ENCODE peak calls at places on chromosomes 1 and 21, in seven cellular contexts. One of them, this sample, is unnamed.

GRCh38 chr1:186220101-186220500 is 155.0 kb downstream of the TPR start:
- DNase-seq in heart left ventricle: no peak
- DNase-seq in fibroblast of the aortic adventitia: no peak
- DNase-seq in H1: no peak
- DNase-seq in uterus: no peak
- DNase-seq in ovary: no peak
- DNase-seq in neural progenitor cell: no peak
- DNase-seq in this sample: no peak

GRCh38 chr1:153663211-153663610 is 4.7 kb downstream of the SNAPIN start:
- DNase-seq in ovary: no peak
- DNase-seq in H1: no peak
- DNase-seq in fibroblast of the aortic adventitia: peak
- DNase-seq in heart left ventricle: no peak
- DNase-seq in uterus: no peak
- DNase-seq in neural progenitor cell: no peak
- DNase-seq in this sample: no peak

GRCh38 chr1:206982216-206982615 is 12.0 kb upstream of the FCAMR start:
- DNase-seq in fibroblast of the aortic adventitia: peak
- DNase-seq in ovary: no peak
- DNase-seq in heart left ventricle: peak
- DNase-seq in neural progenitor cell: peak
- DNase-seq in uterus: no peak
- DNase-seq in H1: peak
- DNase-seq in this sample: no peak

GRCh38 chr1:41417335-41417682 is 56.1 kb downstream of the FOXO6 start:
- DNase-seq in H1: no peak
- DNase-seq in neural progenitor cell: no peak
- DNase-seq in ovary: no peak
- DNase-seq in uterus: no peak
- DNase-seq in heart left ventricle: no peak
- DNase-seq in fibroblast of the aortic adventitia: no peak
- DNase-seq in this sample: no peak

GRCh38 chr1:154342836-154343472 is 17.6 kb downstream of the ATP8B2 start:
- DNase-seq in fibroblast of the aortic adventitia: no peak
- DNase-seq in neural progenitor cell: no peak
- DNase-seq in heart left ventricle: no peak
- DNase-seq in H1: no peak
- DNase-seq in uterus: no peak
- DNase-seq in ovary: no peak
- DNase-seq in this sample: no peak

GRCh38 chr1:54516249-54516920 is 31.6 kb upstream of the ACOT11 start:
- DNase-seq in H1: no peak
- DNase-seq in uterus: no peak
- DNase-seq in ovary: no peak
- DNase-seq in fibroblast of the aortic adventitia: peak
- DNase-seq in neural progenitor cell: no peak
- DNase-seq in heart left ventricle: no peak
- DNase-seq in this sample: no peak

GRCh38 chr1:244291867-244292180 is 159.9 kb downstream of the ADSS2 start:
- DNase-seq in H1: no peak
- DNase-seq in heart left ventricle: no peak
- DNase-seq in neural progenitor cell: no peak
- DNase-seq in ovary: no peak
- DNase-seq in fibroblast of the aortic adventitia: no peak
- DNase-seq in uterus: no peak
- DNase-seq in this sample: no peak

GRCh38 chr1:43750083-43750482 is 42.7 kb downstream of the ST3GAL3 start:
- DNase-seq in ovary: no peak
- DNase-seq in fibroblast of the aortic adventitia: no peak
- DNase-seq in neural progenitor cell: no peak
- DNase-seq in H1: no peak
- DNase-seq in uterus: no peak
- DNase-seq in heart left ventricle: no peak
- DNase-seq in this sample: no peak

GRCh38 chr1:25614466-25615171 is 2.0 kb upstream of the MAN1C1 start:
- DNase-seq in neural progenitor cell: no peak
- DNase-seq in uterus: no peak
- DNase-seq in fibroblast of the aortic adventitia: no peak
- DNase-seq in H1: peak
- DNase-seq in heart left ventricle: no peak
- DNase-seq in ovary: no peak
- DNase-seq in this sample: no peak

GRCh38 chr21:36437745-36438128 is 42.2 kb downstream of the CLDN14 start:
- DNase-seq in neural progenitor cell: no peak
- DNase-seq in fibroblast of the aortic adventitia: peak
- DNase-seq in heart left ventricle: no peak
- DNase-seq in ovary: peak
- DNase-seq in H1: no peak
- DNase-seq in uterus: no peak
- DNase-seq in this sample: no peak

GRCh38 chr1:61506231-61506630 is 218.7 kb downstream of the TM2D1 start:
- DNase-seq in ovary: no peak
- DNase-seq in uterus: no peak
- DNase-seq in fibroblast of the aortic adventitia: peak
- DNase-seq in heart left ventricle: no peak
- DNase-seq in neural progenitor cell: no peak
- DNase-seq in H1: no peak
- DNase-seq in this sample: no peak

DNA sequence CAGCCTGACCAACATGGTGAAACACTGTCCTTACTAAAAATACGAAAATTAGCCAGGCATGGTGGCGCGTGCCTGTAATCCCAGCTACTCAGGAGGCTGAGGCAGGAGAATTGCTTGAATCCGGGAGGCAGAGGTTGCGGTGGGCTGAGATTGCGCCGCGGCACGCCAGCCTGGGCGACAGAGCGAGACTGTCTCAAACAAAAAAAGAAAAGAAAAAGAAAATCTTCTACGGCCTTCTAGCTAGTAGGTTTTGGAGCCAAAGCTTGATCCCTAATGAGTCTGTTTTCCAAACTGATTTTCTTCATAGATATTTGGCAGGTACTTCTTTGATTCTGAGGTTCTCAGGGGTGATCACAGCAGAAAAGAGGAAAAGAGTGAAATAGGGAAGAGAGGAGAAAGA is 182.3 kb upstream of the TMEM51 start:
- DNase-seq in ovary: no peak
- DNase-seq in neural progenitor cell: no peak
- DNase-seq in heart left ventricle: no peak
- DNase-seq in fibroblast of the aortic adventitia: no peak
- DNase-seq in uterus: no peak
- DNase-seq in H1: no peak
- DNase-seq in this sample: no peak
- H3K4me3 ChIP-seq in ovary: no peak
- H3K4me3 ChIP-seq in neural progenitor cell: no peak
- H3K4me3 ChIP-seq in heart left ventricle: no peak
- H3K4me3 ChIP-seq in fibroblast of the aortic adventitia: no peak
- H3K4me3 ChIP-seq in uterus: no peak
- H3K4me3 ChIP-seq in H1: no peak
- H3K4me3 ChIP-seq in this sample: no peak

DNA sequence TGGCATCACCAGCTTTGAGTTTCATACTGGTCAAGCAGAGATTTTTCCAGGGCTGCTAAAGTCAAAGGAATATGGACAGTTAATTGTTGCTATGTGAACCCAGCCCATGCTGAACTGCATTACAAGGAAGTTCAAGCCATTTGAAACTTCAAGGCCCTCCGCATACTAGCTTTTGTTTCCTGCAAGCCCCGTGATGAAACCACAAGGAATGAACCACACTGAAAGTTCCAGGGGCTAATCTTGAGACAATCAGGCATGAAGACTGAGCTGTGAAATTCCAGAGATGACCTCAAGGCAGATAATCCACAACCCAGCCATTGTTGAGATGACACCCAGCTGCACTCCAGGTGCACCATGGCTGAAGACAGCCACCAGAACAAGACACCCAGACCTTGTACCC is 180.8 kb downstream of the C1orf21 start:
- DNase-seq in H1: no peak
- DNase-seq in fibroblast of the aortic adventitia: peak
- DNase-seq in heart left ventricle: no peak
- DNase-seq in ovary: no peak
- DNase-seq in neural progenitor cell: peak
- DNase-seq in uterus: no peak
- DNase-seq in this sample: no peak
- H3K4me3 ChIP-seq in H1: no peak
- H3K4me3 ChIP-seq in fibroblast of the aortic adventitia: no peak
- H3K4me3 ChIP-seq in heart left ventricle: no peak
- H3K4me3 ChIP-seq in ovary: no peak
- H3K4me3 ChIP-seq in neural progenitor cell: no peak
- H3K4me3 ChIP-seq in uterus: no peak
- H3K4me3 ChIP-seq in this sample: no peak

GRCh38 chr1:212783976-212784375 is 7.6 kb downstream of the NSL1 start:
- DNase-seq in fibroblast of the aortic adventitia: no peak
- DNase-seq in neural progenitor cell: no peak
- DNase-seq in uterus: no peak
- DNase-seq in H1: no peak
- DNase-seq in ovary: no peak
- DNase-seq in heart left ventricle: no peak
- DNase-seq in this sample: no peak

GRCh38 chr1:212780759-212781158 is 10.8 kb downstream of the NSL1 start:
- DNase-seq in H1: no peak
- DNase-seq in heart left ventricle: no peak
- DNase-seq in uterus: no peak
- DNase-seq in neural progenitor cell: no peak
- DNase-seq in fibroblast of the aortic adventitia: no peak
- DNase-seq in ovary: no peak
- DNase-seq in this sample: no peak

GRCh38 chr1:212781225-212781624 is 10.4 kb downstream of the NSL1 start:
- DNase-seq in uterus: no peak
- DNase-seq in fibroblast of the aortic adventitia: no peak
- DNase-seq in ovary: no peak
- DNase-seq in neural progenitor cell: no peak
- DNase-seq in heart left ventricle: no peak
- DNase-seq in H1: no peak
- DNase-seq in this sample: no peak

GRCh38 chr1:212785871-212786270 is 5.7 kb downstream of the NSL1 start:
- DNase-seq in neural progenitor cell: no peak
- DNase-seq in ovary: no peak
- DNase-seq in heart left ventricle: no peak
- DNase-seq in H1: no peak
- DNase-seq in uterus: no peak
- DNase-seq in fibroblast of the aortic adventitia: no peak
- DNase-seq in this sample: no peak

GRCh38 chr1:212782422-212783154 is 9.0 kb downstream of the NSL1 start:
- DNase-seq in fibroblast of the aortic adventitia: peak
- DNase-seq in H1: no peak
- DNase-seq in neural progenitor cell: no peak
- DNase-seq in heart left ventricle: no peak
- DNase-seq in uterus: no peak
- DNase-seq in ovary: no peak
- DNase-seq in this sample: no peak
- H3K4me3 ChIP-seq in fibroblast of the aortic adventitia: no peak
- H3K4me3 ChIP-seq in H1: no peak
- H3K4me3 ChIP-seq in neural progenitor cell: no peak
- H3K4me3 ChIP-seq in heart left ventricle: no peak
- H3K4me3 ChIP-seq in uterus: no peak
- H3K4me3 ChIP-seq in ovary: no peak
- H3K4me3 ChIP-seq in this sample: no peak

GRCh38 chr1:209756608-209757445 is 974 bp downstream of the TRAF3IP3 start:
- DNase-seq in heart left ventricle: peak
- DNase-seq in fibroblast of the aortic adventitia: no peak
- DNase-seq in uterus: no peak
- DNase-seq in H1: no peak
- DNase-seq in ovary: no peak
- DNase-seq in neural progenitor cell: no peak
- DNase-seq in this sample: no peak
- H3K4me3 ChIP-seq in heart left ventricle: no peak
- H3K4me3 ChIP-seq in fibroblast of the aortic adventitia: no peak
- H3K4me3 ChIP-seq in uterus: no peak
- H3K4me3 ChIP-seq in H1: no peak
- H3K4me3 ChIP-seq in ovary: no peak
- H3K4me3 ChIP-seq in neural progenitor cell: no peak
- H3K4me3 ChIP-seq in this sample: no peak

This sample was measured in iPS DF 6.9.